ENCODE peak calls at places on chromosomes 3 and 15, in six cellular contexts. I is A549, N is mammary epithelial cell, U is uterus, J is neural progenitor cell, Y is IMR-90. F is an unnamed sample.

GRCh38 chr15:85753791-85754452 is 40.8 kb downstream of the KLHL25 start:
- DNase-seq in I (no peak), N (peak; percentile 37), U (peak; percentile 13), J (no peak), Y (no peak), F (peak; percentile 20)

GRCh38 chr3:55329849-55330248 is 157.3 kb downstream of the WNT5A start:
- DNase-seq in I (no peak), N (peak; percentile 68), U (no peak), J (no peak), Y (peak; percentile 96), F (no peak)

GRCh38 chr15:100588638-100589242 is 13.2 kb downstream of the LINS1 start:
- DNase-seq in I (no peak), N (peak; percentile 17), U (no peak), J (peak; percentile 35), Y (peak; percentile 11), F (peak; percentile 16)

GRCh38 chr3:183222631-183223030 is 30.4 kb upstream of the B3GNT5 start:
- DNase-seq in I (no peak), N (no peak), U (no peak), J (no peak), Y (no peak), F (no peak)

GRCh38 chr15:52368402-52368801 is 72.8 kb upstream of the MYO5C start:
- DNase-seq in I (no peak), N (no peak), U (no peak), J (no peak), Y (no peak), F (no peak)

GRCh38 chr3:19103510-19103909 is 44.8 kb upstream of the KCNH8 start:
- DNase-seq in I (no peak), N (no peak), U (no peak), J (no peak), Y (no peak), F (no peak)

GRCh38 chr15:91844928-91845327 is 8.6 kb upstream of the SLCO3A1 start:
- DNase-seq in I (no peak), N (no peak), U (no peak), J (no peak), Y (no peak), F (no peak)

GRCh38 chr3:129555616-129556357 is 12.8 kb downstream of the H1-8 start:
- DNase-seq in I (no peak), N (no peak), U (no peak), J (no peak), Y (no peak), F (no peak)

GRCh38 chr3:9808345-9809037 is 1.6 kb upstream of the TTLL3 start:
- DNase-seq in I (peak; percentile 64), N (peak; percentile 60), U (no peak), J (peak; percentile 77), Y (peak; percentile 43), F (peak; percentile 72)

GRCh38 chr15:76994971-76995945 is at the start of gene PSTPIP1:
- DNase-seq in I (no peak), N (peak; percentile 43), U (peak; percentile 28), J (no peak), Y (no peak), F (peak; percentile 19)
- H3K4me3 ChIP-seq in I (no peak within 1 kb of the TSS), N (peak within 1 kb of the TSS; percentile 37), U (no peak within 1 kb of the TSS), J (no peak within 1 kb of the TSS), Y (no peak within 1 kb of the TSS), F (no peak within 1 kb of the TSS)

GRCh38 chr3:73096169-73096568 is 34.7 kb downstream of the EBLN2 start:
- DNase-seq in I (no peak), N (no peak), U (no peak), J (no peak), Y (no peak), F (no peak)

GRCh38 chr3:73098026-73098425 is 36.6 kb downstream of the EBLN2 start:
- DNase-seq in I (no peak), N (no peak), U (no peak), J (no peak), Y (no peak), F (no peak)

GRCh38 chr3:73098873-73099272 is 37.4 kb downstream of the EBLN2 start:
- DNase-seq in I (no peak), N (no peak), U (no peak), J (no peak), Y (no peak), F (no peak)

GRCh38 chr3:73094951-73095350 is 33.5 kb downstream of the EBLN2 start:
- DNase-seq in I (no peak), N (no peak), U (no peak), J (peak; percentile 51), Y (no peak), F (no peak)

DNA sequence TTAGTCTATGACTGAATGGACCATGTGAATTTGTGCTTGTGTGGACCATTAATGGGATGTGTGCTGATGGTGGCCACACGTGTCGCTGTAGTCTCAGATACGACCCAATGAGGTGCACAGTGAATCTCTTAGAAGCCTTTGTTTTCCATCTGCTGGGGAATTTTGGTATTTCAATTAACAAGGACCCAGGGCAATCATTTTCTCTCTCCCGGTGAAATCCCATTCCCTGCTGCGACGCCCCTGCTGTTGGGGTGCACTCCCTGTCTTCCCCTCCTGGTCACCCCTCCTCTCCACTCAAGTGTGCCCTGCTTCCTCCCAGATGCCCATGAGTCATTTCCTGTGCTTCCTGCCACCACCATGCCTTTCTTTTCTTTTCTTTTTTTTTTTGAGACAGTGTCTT is 32.7 kb downstream of the EBLN2 start:
- DNase-seq in I (peak; percentile 24), N (peak; percentile 64), U (no peak), J (no peak), Y (no peak), F (peak; percentile 46)
- TF ChIP-seq CTCF in I (no peak), N (peak; percentile 66), U (no peak), J (peak; percentile 22), Y (no peak), F (peak; percentile 44)

GRCh38 chr15:74788716-74789151 is 6.9 kb downstream of the CSK start:
- DNase-seq in I (no peak), N (no peak), U (no peak), J (peak; percentile 21), Y (no peak), F (no peak)
- H3K4me1 ChIP-seq in I (peaks cover 24% of the 10 kb centered on the region), N (peaks cover 46% of the 10 kb centered on the region), U (peaks cover 31% of the 10 kb centered on the region), J (peaks cover 21% of the 10 kb centered on the region), Y (peaks cover 26% of the 10 kb centered on the region), F (peaks cover 20% of the 10 kb centered on the region)

GRCh38 chr15:32643907-32644445 is 2.5 kb downstream of the SCG5 start:
- DNase-seq in I (no peak), N (peak; percentile 59), U (no peak), J (no peak), Y (peak; percentile 66), F (no peak)

GRCh38 chr15:32642667-32643425 is 1.3 kb downstream of the SCG5 start:
- DNase-seq in I (no peak), N (no peak), U (no peak), J (no peak), Y (peak; percentile 58), F (no peak)

GRCh38 chr15:32637704-32638103 is 3.8 kb upstream of the SCG5 start:
- DNase-seq in I (no peak), N (no peak), U (no peak), J (no peak), Y (no peak), F (no peak)

GRCh38 chr15:32636908-32637567 is 4.5 kb upstream of the SCG5 start:
- DNase-seq in I (no peak), N (no peak), U (no peak), J (no peak), Y (no peak), F (no peak)

GRCh38 chr15:32641517-32642059 is at the start of gene SCG5:
- DNase-seq in I (no peak), N (no peak), U (peak; percentile 18), J (peak; percentile 86), Y (peak; percentile 49), F (no peak)
- H3K4me3 ChIP-seq in I (no peak within 1 kb of the TSS), N (no peak within 1 kb of the TSS), U (peak within 1 kb of the TSS; percentile 12), J (peak within 1 kb of the TSS; percentile 54), Y (peak within 1 kb of the TSS; percentile 44), F (no peak within 1 kb of the TSS)

GRCh38 chr15:50681467-50681866 is 5.1 kb downstream of the TRPM7 start:
- DNase-seq in I (no peak), N (no peak), U (no peak), J (no peak), Y (no peak), F (no peak)

GRCh38 chr15:50687302-50687902 is 805 bp upstream of the TRPM7 start:
- DNase-seq in I (no peak), N (no peak), U (no peak), J (no peak), Y (no peak), F (no peak)

GRCh38 chr15:50685191-50685975 is 1.2 kb downstream of the TRPM7 start:
- DNase-seq in I (no peak), N (peak; percentile 13), U (no peak), J (no peak), Y (peak; percentile 32), F (no peak)

GRCh38 chr15:50685976-50686467 is 575 bp downstream of the TRPM7 start:
- DNase-seq in I (peak; percentile 38), N (peak; percentile 72), U (peak; percentile 56), J (peak; percentile 83), Y (peak; percentile 47), F (peak; percentile 69)

GRCh38 chr15:50686468-50687301 is at the start of gene TRPM7:
- DNase-seq in I (peak; percentile 89), N (peak; percentile 87), U (peak; percentile 88), J (peak; percentile 95), Y (peak; percentile 81), F (peak; percentile 83)
- TF ChIP-seq CTCF in I (no peak), N (no peak), U (peak; percentile 11), J (no peak), Y (no peak), F (no peak)

GRCh38 chr15:64851503-64851840 is 9.8 kb downstream of the PLEKHO2 start:
- DNase-seq in I (no peak), N (no peak), U (peak; percentile 47), J (peak; percentile 32), Y (peak; percentile 93), F (no peak)

GRCh38 chr15:64854041-64854440 is 12.3 kb downstream of the PLEKHO2 start:
- DNase-seq in I (no peak), N (no peak), U (no peak), J (peak; percentile 1), Y (no peak), F (no peak)

GRCh38 chr15:64847448-64847847 is 5.7 kb downstream of the PLEKHO2 start:
- DNase-seq in I (no peak), N (no peak), U (no peak), J (no peak), Y (no peak), F (no peak)

GRCh38 chr15:64847876-64848716 is 6.4 kb downstream of the PLEKHO2 start:
- DNase-seq in I (no peak), N (no peak), U (no peak), J (peak; percentile 1), Y (peak; percentile 34), F (no peak)

DNA sequence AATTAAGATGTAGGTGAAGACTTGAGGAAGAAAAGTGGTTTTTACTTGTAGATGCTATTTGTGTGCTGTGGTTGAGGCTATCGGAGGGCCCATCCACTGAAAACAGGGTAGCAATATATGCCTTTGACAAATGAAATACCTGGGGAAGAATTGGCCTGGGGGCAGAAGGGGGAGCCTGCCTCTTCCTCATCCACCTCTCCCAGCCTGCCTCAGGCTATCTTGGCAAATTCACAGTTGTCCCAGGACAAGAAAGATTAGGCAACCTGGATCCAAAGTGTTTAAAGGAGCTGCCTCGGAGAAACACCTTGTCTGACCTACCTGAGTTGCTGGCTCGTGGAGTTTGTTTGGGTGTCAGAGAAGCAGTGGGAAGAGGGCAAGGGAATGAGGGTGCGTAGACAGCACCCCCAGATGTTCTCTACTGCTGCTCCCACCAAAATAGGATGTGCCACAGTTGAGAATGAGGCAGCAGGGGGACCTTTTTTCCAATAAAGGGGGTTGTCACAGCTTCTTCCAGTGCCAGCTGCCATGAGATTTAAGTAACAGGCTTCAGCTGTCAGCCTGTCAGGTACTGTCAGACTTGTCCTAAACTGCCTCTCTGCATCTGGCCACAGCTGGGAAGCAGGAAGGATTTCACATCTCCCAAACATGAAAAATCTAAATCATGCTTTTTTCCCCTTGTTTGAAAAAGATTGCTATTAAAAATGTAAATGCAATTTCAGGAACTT is 9.2 kb downstream of the PLEKHO2 start:
- DNase-seq in I (no peak), N (no peak), U (no peak), J (peak; percentile 3), Y (no peak), F (no peak)
- H3K4me1 ChIP-seq in I (peaks cover 26% of the 10 kb centered on the region), N (peaks cover 51% of the 10 kb centered on the region), U (peaks cover 14% of the 10 kb centered on the region), J (no peaks in the 10 kb centered on the region), Y (peaks cover 58% of the 10 kb centered on the region), F (peaks cover 8% of the 10 kb centered on the region)

F was measured in Caco-2.